ENCODE peak calls at places on chromosomes 4 and X, in seven cellular contexts. One of them, this sample, is unnamed.

GRCh38 chrX:10233173-10233572 is 76.4 kb downstream of the CLCN4 start:
- DNase-seq in CD8-positive, alpha-beta T cell: no peak
- DNase-seq in spleen: no peak
- DNase-seq in tibial artery: no peak
- DNase-seq in fibroblast of pulmonary artery: no peak
- DNase-seq in mucosa of descending colon: no peak
- DNase-seq in AG04449: no peak
- DNase-seq in this sample: no peak

GRCh38 chr4:137641554-137641953 is 109.3 kb upstream of the PCDH18 start:
- DNase-seq in CD8-positive, alpha-beta T cell: no peak
- DNase-seq in spleen: no peak
- DNase-seq in tibial artery: peak
- DNase-seq in fibroblast of pulmonary artery: peak
- DNase-seq in mucosa of descending colon: no peak
- DNase-seq in AG04449: no peak
- DNase-seq in this sample: no peak

GRCh38 chr4:173178144-173178543 is 9.5 kb downstream of the GALNT7 start:
- DNase-seq in CD8-positive, alpha-beta T cell: no peak
- DNase-seq in spleen: no peak
- DNase-seq in tibial artery: no peak
- DNase-seq in fibroblast of pulmonary artery: no peak
- DNase-seq in mucosa of descending colon: no peak
- DNase-seq in AG04449: no peak
- DNase-seq in this sample: no peak

GRCh38 chr4:53778122-53778521 is 186.8 kb upstream of the LNX1 start:
- DNase-seq in CD8-positive, alpha-beta T cell: no peak
- DNase-seq in spleen: no peak
- DNase-seq in tibial artery: no peak
- DNase-seq in fibroblast of pulmonary artery: no peak
- DNase-seq in mucosa of descending colon: no peak
- DNase-seq in AG04449: no peak
- DNase-seq in this sample: no peak

GRCh38 chr4:78551420-78552351 is at the start of gene ANXA3:
- DNase-seq in CD8-positive, alpha-beta T cell: no peak
- DNase-seq in spleen: peak
- DNase-seq in tibial artery: no peak
- DNase-seq in fibroblast of pulmonary artery: no peak
- DNase-seq in mucosa of descending colon: peak
- DNase-seq in AG04449: no peak
- DNase-seq in this sample: no peak

GRCh38 chrX:1421433-1422134 is 29.7 kb upstream of the SLC25A6 start:
- DNase-seq in CD8-positive, alpha-beta T cell: no peak
- DNase-seq in spleen: peak
- DNase-seq in tibial artery: no peak
- DNase-seq in fibroblast of pulmonary artery: no peak
- DNase-seq in mucosa of descending colon: no peak
- DNase-seq in AG04449: no peak
- DNase-seq in this sample: no peak

GRCh38 chr4:126582737-126583136 is 1050.0 kb upstream of the INTU start:
- DNase-seq in CD8-positive, alpha-beta T cell: no peak
- DNase-seq in spleen: no peak
- DNase-seq in tibial artery: no peak
- DNase-seq in fibroblast of pulmonary artery: peak
- DNase-seq in mucosa of descending colon: no peak
- DNase-seq in AG04449: no peak
- DNase-seq in this sample: no peak

GRCh38 chr4:8302331-8302730 is 32.8 kb downstream of the HTRA3 start:
- DNase-seq in CD8-positive, alpha-beta T cell: no peak
- DNase-seq in spleen: peak
- DNase-seq in tibial artery: no peak
- DNase-seq in fibroblast of pulmonary artery: no peak
- DNase-seq in mucosa of descending colon: no peak
- DNase-seq in AG04449: no peak
- DNase-seq in this sample: no peak

GRCh38 chr4:26176621-26177121 is 144.1 kb upstream of the RBPJ start:
- DNase-seq in CD8-positive, alpha-beta T cell: no peak
- DNase-seq in spleen: no peak
- DNase-seq in tibial artery: no peak
- DNase-seq in fibroblast of pulmonary artery: peak
- DNase-seq in mucosa of descending colon: peak
- DNase-seq in AG04449: peak
- DNase-seq in this sample: peak

GRCh38 chr4:119068529-119068962 is 67.1 kb upstream of the MYOZ2 start:
- DNase-seq in CD8-positive, alpha-beta T cell: no peak
- DNase-seq in spleen: no peak
- DNase-seq in tibial artery: no peak
- DNase-seq in fibroblast of pulmonary artery: no peak
- DNase-seq in mucosa of descending colon: no peak
- DNase-seq in AG04449: no peak
- DNase-seq in this sample: no peak

GRCh38 chr4:128302775-128303174 is 15.2 kb upstream of the PGRMC2 start:
- DNase-seq in CD8-positive, alpha-beta T cell: no peak
- DNase-seq in spleen: no peak
- DNase-seq in tibial artery: no peak
- DNase-seq in fibroblast of pulmonary artery: peak
- DNase-seq in mucosa of descending colon: no peak
- DNase-seq in AG04449: no peak
- DNase-seq in this sample: no peak

GRCh38 chr4:87042221-87042620 is 107.4 kb downstream of the AFF1 start:
- DNase-seq in CD8-positive, alpha-beta T cell: no peak
- DNase-seq in spleen: no peak
- DNase-seq in tibial artery: no peak
- DNase-seq in fibroblast of pulmonary artery: no peak
- DNase-seq in mucosa of descending colon: no peak
- DNase-seq in AG04449: no peak
- DNase-seq in this sample: no peak

GRCh38 chr4:120874792-120875774 is 47.4 kb downstream of the PRDM5 start:
- DNase-seq in CD8-positive, alpha-beta T cell: no peak
- DNase-seq in spleen: peak
- DNase-seq in tibial artery: no peak
- DNase-seq in fibroblast of pulmonary artery: no peak
- DNase-seq in mucosa of descending colon: no peak
- DNase-seq in AG04449: no peak
- DNase-seq in this sample: no peak

GRCh38 chr4:84901745-84902283 is 64.7 kb downstream of the WDFY3 start:
- DNase-seq in CD8-positive, alpha-beta T cell: no peak
- DNase-seq in spleen: no peak
- DNase-seq in tibial artery: no peak
- DNase-seq in fibroblast of pulmonary artery: no peak
- DNase-seq in mucosa of descending colon: no peak
- DNase-seq in AG04449: no peak
- DNase-seq in this sample: no peak

GRCh38 chr4:40292313-40292759 is 42.8 kb upstream of the CHRNA9 start:
- DNase-seq in CD8-positive, alpha-beta T cell: no peak
- DNase-seq in spleen: no peak
- DNase-seq in tibial artery: no peak
- DNase-seq in fibroblast of pulmonary artery: peak
- DNase-seq in mucosa of descending colon: no peak
- DNase-seq in AG04449: no peak
- DNase-seq in this sample: no peak

GRCh38 chr4:120769227-120769626 is 153.3 kb downstream of the PRDM5 start:
- DNase-seq in CD8-positive, alpha-beta T cell: no peak
- DNase-seq in spleen: no peak
- DNase-seq in tibial artery: no peak
- DNase-seq in fibroblast of pulmonary artery: peak
- DNase-seq in mucosa of descending colon: no peak
- DNase-seq in AG04449: peak
- DNase-seq in this sample: peak

GRCh38 chrX:17638731-17639130 is 98.6 kb upstream of the SCML1 start:
- DNase-seq in CD8-positive, alpha-beta T cell: no peak
- DNase-seq in spleen: no peak
- DNase-seq in tibial artery: no peak
- DNase-seq in fibroblast of pulmonary artery: no peak
- DNase-seq in mucosa of descending colon: no peak
- DNase-seq in AG04449: no peak
- DNase-seq in this sample: no peak

GRCh38 chrX:53288173-53288572 is 6.8 kb upstream of the IQSEC2 start:
- DNase-seq in CD8-positive, alpha-beta T cell: peak
- DNase-seq in spleen: no peak
- DNase-seq in tibial artery: peak
- DNase-seq in fibroblast of pulmonary artery: peak
- DNase-seq in mucosa of descending colon: no peak
- DNase-seq in AG04449: no peak
- DNase-seq in this sample: no peak

GRCh38 chrX:5113128-5113527 is 1115.5 kb downstream of the NLGN4X start:
- DNase-seq in CD8-positive, alpha-beta T cell: no peak
- DNase-seq in spleen: no peak
- DNase-seq in tibial artery: no peak
- DNase-seq in fibroblast of pulmonary artery: peak
- DNase-seq in mucosa of descending colon: no peak
- DNase-seq in AG04449: no peak
- DNase-seq in this sample: peak

GRCh38 chr4:139913398-139913990 is 240.5 kb downstream of the MAML3 start:
- DNase-seq in CD8-positive, alpha-beta T cell: no peak
- DNase-seq in spleen: no peak
- DNase-seq in tibial artery: no peak
- DNase-seq in fibroblast of pulmonary artery: peak
- DNase-seq in mucosa of descending colon: peak
- DNase-seq in AG04449: no peak
- DNase-seq in this sample: no peak

GRCh38 chr4:10201356-10202223 is 85.0 kb upstream of the WDR1 start:
- DNase-seq in CD8-positive, alpha-beta T cell: no peak
- DNase-seq in spleen: no peak
- DNase-seq in tibial artery: no peak
- DNase-seq in fibroblast of pulmonary artery: no peak
- DNase-seq in mucosa of descending colon: no peak
- DNase-seq in AG04449: no peak
- DNase-seq in this sample: no peak

GRCh38 chr4:1466034-1466960 is 60.1 kb upstream of the NKX1-1 start:
- DNase-seq in CD8-positive, alpha-beta T cell: no peak
- DNase-seq in spleen: peak
- DNase-seq in tibial artery: no peak
- DNase-seq in fibroblast of pulmonary artery: no peak
- DNase-seq in mucosa of descending colon: no peak
- DNase-seq in AG04449: no peak
- DNase-seq in this sample: no peak

GRCh38 chrX:21799767-21800166 is 39.6 kb upstream of the MBTPS2 start:
- DNase-seq in CD8-positive, alpha-beta T cell: no peak
- DNase-seq in spleen: no peak
- DNase-seq in tibial artery: no peak
- DNase-seq in fibroblast of pulmonary artery: no peak
- DNase-seq in mucosa of descending colon: no peak
- DNase-seq in AG04449: no peak
- DNase-seq in this sample: no peak
- H3K4me3 ChIP-seq in CD8-positive, alpha-beta T cell: no peak
- H3K4me3 ChIP-seq in spleen: no peak
- H3K4me3 ChIP-seq in tibial artery: no peak
- H3K4me3 ChIP-seq in fibroblast of pulmonary artery: no peak
- H3K4me3 ChIP-seq in mucosa of descending colon: no peak
- H3K4me3 ChIP-seq in AG04449: no peak
- H3K4me3 ChIP-seq in this sample: no peak

GRCh38 chr4:111630705-111631104 is 514.5 kb upstream of the FAM241A start:
- DNase-seq in CD8-positive, alpha-beta T cell: no peak
- DNase-seq in spleen: no peak
- DNase-seq in tibial artery: no peak
- DNase-seq in fibroblast of pulmonary artery: peak
- DNase-seq in mucosa of descending colon: no peak
- DNase-seq in AG04449: peak
- DNase-seq in this sample: peak
- TF ChIP-seq CTCF in CD8-positive, alpha-beta T cell: no peak
- TF ChIP-seq CTCF in spleen: no peak
- TF ChIP-seq CTCF in tibial artery: peak
- TF ChIP-seq CTCF in fibroblast of pulmonary artery: peak
- TF ChIP-seq CTCF in mucosa of descending colon: no peak
- TF ChIP-seq CTCF in AG04449: peak
- TF ChIP-seq CTCF in this sample: peak

GRCh38 chrX:77447339-77448149 is at the start of gene FGF16:
- DNase-seq in CD8-positive, alpha-beta T cell: no peak
- DNase-seq in spleen: peak
- DNase-seq in tibial artery: no peak
- DNase-seq in fibroblast of pulmonary artery: no peak
- DNase-seq in mucosa of descending colon: no peak
- DNase-seq in AG04449: no peak
- DNase-seq in this sample: no peak
- H3K4me3 ChIP-seq in CD8-positive, alpha-beta T cell: no peak
- H3K4me3 ChIP-seq in spleen: peak
- H3K4me3 ChIP-seq in tibial artery: peak
- H3K4me3 ChIP-seq in fibroblast of pulmonary artery: peak
- H3K4me3 ChIP-seq in mucosa of descending colon: no peak
- H3K4me3 ChIP-seq in AG04449: peak
- H3K4me3 ChIP-seq in this sample: peak

DNA sequence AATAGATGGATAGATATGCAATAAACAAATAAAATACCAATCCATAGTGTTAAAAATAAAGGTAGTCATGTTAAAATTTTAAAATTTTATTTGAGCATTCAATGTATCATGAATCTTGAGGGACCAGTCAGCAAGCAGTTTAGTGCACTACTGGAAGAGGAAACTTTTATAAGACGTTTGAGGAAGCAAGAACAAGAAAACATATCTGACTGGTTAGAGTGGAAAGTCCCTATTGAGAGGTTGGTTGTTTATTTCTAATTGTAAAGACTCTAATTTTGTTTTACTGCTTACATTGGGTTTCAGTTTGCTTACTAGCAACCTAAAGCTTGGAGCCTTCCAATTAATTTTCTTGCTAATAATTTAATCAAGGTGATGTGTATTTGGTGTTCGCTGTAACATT is 786.2 kb downstream of the RAB28 start:
- DNase-seq in CD8-positive, alpha-beta T cell: no peak
- DNase-seq in spleen: no peak
- DNase-seq in tibial artery: no peak
- DNase-seq in fibroblast of pulmonary artery: no peak
- DNase-seq in mucosa of descending colon: no peak
- DNase-seq in AG04449: no peak
- DNase-seq in this sample: no peak
- TF ChIP-seq CTCF in CD8-positive, alpha-beta T cell: no peak
- TF ChIP-seq CTCF in spleen: no peak
- TF ChIP-seq CTCF in tibial artery: no peak
- TF ChIP-seq CTCF in fibroblast of pulmonary artery: no peak
- TF ChIP-seq CTCF in mucosa of descending colon: no peak
- TF ChIP-seq CTCF in AG04449: no peak
- TF ChIP-seq CTCF in this sample: no peak

DNA sequence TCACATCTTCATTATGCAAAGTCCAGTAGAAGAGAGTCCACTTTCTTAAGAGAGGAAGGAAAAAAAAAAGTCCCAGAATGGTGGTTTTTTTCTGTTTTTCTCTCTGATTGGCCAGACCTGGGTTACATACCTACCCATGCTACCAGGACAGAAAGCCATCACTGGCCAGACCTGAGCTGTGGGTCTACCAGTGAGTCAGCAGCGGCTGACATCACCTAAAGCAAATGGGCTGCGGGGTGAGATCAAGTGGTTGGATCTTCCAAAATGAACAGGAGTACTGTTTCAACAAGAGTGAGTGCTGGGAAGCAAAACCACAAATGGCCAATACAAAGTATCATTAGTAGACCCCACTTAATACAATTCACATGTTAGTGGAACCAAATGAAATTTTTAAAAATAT is 1.6 kb upstream of the NDST3 start:
- DNase-seq in CD8-positive, alpha-beta T cell: no peak
- DNase-seq in spleen: no peak
- DNase-seq in tibial artery: no peak
- DNase-seq in fibroblast of pulmonary artery: no peak
- DNase-seq in mucosa of descending colon: no peak
- DNase-seq in AG04449: no peak
- DNase-seq in this sample: no peak
- H3K4me3 ChIP-seq in CD8-positive, alpha-beta T cell: no peak
- H3K4me3 ChIP-seq in spleen: peak
- H3K4me3 ChIP-seq in tibial artery: no peak
- H3K4me3 ChIP-seq in fibroblast of pulmonary artery: no peak
- H3K4me3 ChIP-seq in mucosa of descending colon: no peak
- H3K4me3 ChIP-seq in AG04449: no peak
- H3K4me3 ChIP-seq in this sample: peak

This sample was measured in retinal pigment epithelial cell.